ENCODE peak calls at places on chromosomes 1 and 21, in four cellular contexts. B is astrocyte of the cerebellum; J is uterus; H is naive thymus-derived CD4-positive, alpha-beta T cell. M is an unnamed sample.

GRCh38 chr1:147109041-147109440 is 63.2 kb downstream of the PRKAB2 start:
- DNase-seq in B (no peak), J (no peak), H (no peak), M (no peak)

GRCh38 chr1:58618303-58618702 is 41.3 kb upstream of the TACSTD2 start:
- DNase-seq in B (peak; percentile 45), J (no peak), H (no peak), M (peak; percentile 89)

GRCh38 chr1:67893126-67893495 is 59.8 kb upstream of the GNG12 start:
- DNase-seq in B (no peak), J (no peak), H (no peak), M (no peak)

GRCh38 chr1:226687476-226687875 is 51.6 kb downstream of the ITPKB start:
- DNase-seq in B (no peak), J (no peak), H (peak; percentile 41), M (no peak)

GRCh38 chr1:91166106-91166712 is 144.4 kb upstream of the ZNF644 start:
- DNase-seq in B (peak; percentile 20), J (peak; percentile 35), H (no peak), M (no peak)

GRCh38 chr1:37765937-37766664 is 1.2 kb upstream of the EPHA10 start:
- DNase-seq in B (no peak), J (no peak), H (no peak), M (no peak)

GRCh38 chr21:31180256-31181088 is 142.2 kb upstream of the KRTAP19-8 start:
- DNase-seq in B (peak; percentile 44), J (no peak), H (no peak), M (no peak)

GRCh38 chr1:10117865-10118264 is 85.1 kb downstream of the UBE4B start:
- DNase-seq in B (no peak), J (no peak), H (no peak), M (no peak)

GRCh38 chr1:15948091-15948591 is 27.8 kb downstream of the ZBTB17 start:
- DNase-seq in B (no peak), J (peak; percentile 20), H (no peak), M (no peak)

GRCh38 chr1:97093742-97094141 is 372.2 kb downstream of the PTBP2 start:
- DNase-seq in B (no peak), J (no peak), H (no peak), M (peak; percentile 47)

GRCh38 chr1:56589369-56589768 is 10.0 kb upstream of the PLPP3 start:
- DNase-seq in B (no peak), J (no peak), H (no peak), M (no peak)

GRCh38 chr1:63984257-63984626 is 210.4 kb downstream of the ROR1 start:
- DNase-seq in B (peak; percentile 83), J (no peak), H (no peak), M (no peak)

GRCh38 chr1:149986486-149987296 is 23.8 kb downstream of the OTUD7B start:
- DNase-seq in B (peak; percentile 91), J (no peak), H (no peak), M (peak; percentile 64)

GRCh38 chr1:162703708-162704107 is 71.4 kb downstream of the DDR2 start:
- DNase-seq in B (no peak), J (peak; percentile 47), H (no peak), M (peak; percentile 79)

GRCh38 chr1:184287001-184287400 is 99.8 kb upstream of the C1orf21 start:
- DNase-seq in B (no peak), J (no peak), H (no peak), M (no peak)

GRCh38 chr1:40849801-40850592 is 12.2 kb downstream of the CITED4 start:
- DNase-seq in B (peak; percentile 27), J (peak; percentile 69), H (peak; percentile 64), M (no peak)

GRCh38 chr1:209653915-209654351 is 1.7 kb upstream of the LAMB3 start:
- DNase-seq in B (no peak), J (no peak), H (no peak), M (no peak)

GRCh38 chr21:46157987-46158451 is 2.6 kb upstream of the FTCD start:
- DNase-seq in B (no peak), J (no peak), H (no peak), M (no peak)

GRCh38 chr1:115807723-115808122 is 33.2 kb downstream of the NHLH2 start:
- DNase-seq in B (peak; percentile 59), J (no peak), H (peak; percentile 8), M (peak; percentile 36)

GRCh38 chr1:49323925-49324540 is 547.3 kb upstream of the BEND5 start:
- DNase-seq in B (no peak), J (no peak), H (no peak), M (no peak)

GRCh38 chr1:2229032-2229920 is 1.2 kb downstream of the SKI start:
- DNase-seq in B (no peak), J (peak; percentile 76), H (peak; percentile 39), M (no peak)

GRCh38 chr1:234303231-234303630 is 70.0 kb upstream of the COA6 start:
- DNase-seq in B (no peak), J (no peak), H (no peak), M (no peak)

GRCh38 chr1:226210571-226211176 is 12.8 kb upstream of the MIXL1 start:
- DNase-seq in B (no peak), J (no peak), H (no peak), M (no peak)

GRCh38 chr1:230368363-230368762 is 57.8 kb downstream of the PGBD5 start:
- DNase-seq in B (no peak), J (no peak), H (no peak), M (peak; percentile 36)

GRCh38 chr1:211951856-211952255 is 83.5 kb downstream of the INTS7 start:
- DNase-seq in B (peak; percentile 33), J (no peak), H (no peak), M (peak; percentile 30)

GRCh38 chr1:216532399-216532798 is 109.2 kb upstream of the USH2A start:
- DNase-seq in B (no peak), J (no peak), H (no peak), M (no peak)

GRCh38 chr1:203906932-203907331 is 45.5 kb downstream of the SNRPE start:
- DNase-seq in B (peak; percentile 80), J (no peak), H (no peak), M (peak; percentile 70)

GRCh38 chr1:160797861-160798273 is 1.9 kb downstream of the LY9 start:
- DNase-seq in B (no peak), J (no peak), H (peak; percentile 75), M (no peak)

GRCh38 chr1:27634982-27635362 is at the start of gene FGR:
- DNase-seq in B (no peak), J (no peak), H (no peak), M (no peak)

GRCh38 chr1:27536767-27537166 is 46.8 kb upstream of the WASF2 start:
- DNase-seq in B (peak; percentile 84), J (peak; percentile 83), H (no peak), M (no peak)

GRCh38 chr1:50110084-50110615 is 1.4 kb downstream of the ELAVL4 start:
- DNase-seq in B (no peak), J (no peak), H (no peak), M (no peak)

DNA sequence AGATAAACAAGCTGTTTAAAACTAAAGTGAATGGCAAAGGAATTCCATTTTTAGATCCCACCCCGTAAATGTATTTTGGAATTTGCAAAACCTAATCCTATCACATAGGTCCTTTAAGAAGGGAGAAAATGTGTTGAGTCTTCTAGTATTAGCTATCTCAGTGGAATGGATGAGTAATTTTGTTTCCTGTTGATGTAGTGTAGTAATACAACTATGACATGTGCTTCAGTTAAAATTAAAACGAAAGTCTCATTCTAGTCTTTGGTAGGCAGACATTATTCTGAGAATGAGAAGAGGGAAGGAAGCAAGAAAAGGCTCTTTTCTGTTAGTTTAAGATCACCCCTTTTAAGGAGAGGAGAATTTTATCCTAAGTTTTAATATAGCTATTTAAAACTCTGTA is 265.9 kb upstream of the C1orf105 start:
- DNase-seq in B (no peak), J (no peak), H (no peak), M (no peak)
- H3K4me3 ChIP-seq in B (no peak overlapping the region), J (no peak overlapping the region), H (no peak overlapping the region), M (no peak overlapping the region)

DNA sequence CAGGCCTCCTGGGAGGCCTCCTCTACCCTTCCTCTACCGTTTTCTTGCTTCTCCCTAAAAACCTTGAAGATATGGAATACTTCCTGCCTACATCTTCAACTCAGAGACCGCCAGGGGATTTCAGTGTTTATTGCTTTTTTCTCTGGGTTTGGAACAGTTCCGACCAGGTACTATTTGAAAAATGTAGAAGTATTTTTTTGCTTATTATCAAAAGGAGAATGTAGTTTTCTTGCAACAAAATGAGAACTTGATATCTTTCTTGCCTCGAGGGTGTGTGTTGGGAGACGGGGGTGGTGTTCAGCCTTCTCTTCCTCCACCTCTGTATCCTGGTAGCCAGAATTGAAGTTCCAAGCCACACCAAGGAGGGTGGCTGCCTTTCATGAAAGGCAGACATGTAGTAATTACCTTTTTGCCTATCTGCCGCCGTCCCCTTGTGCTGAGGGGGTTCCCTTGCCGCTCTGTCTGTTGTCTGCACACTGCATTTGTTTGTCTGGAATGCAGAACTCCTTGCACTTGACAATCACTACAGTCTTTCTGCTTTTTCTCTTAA is 212.1 kb downstream of the PBX1 start:
- DNase-seq in B (no peak), J (no peak), H (no peak), M (no peak)
- H3K4me3 ChIP-seq in B (no peak overlapping the region), J (no peak overlapping the region), H (no peak overlapping the region), M (no peak overlapping the region)

DNA sequence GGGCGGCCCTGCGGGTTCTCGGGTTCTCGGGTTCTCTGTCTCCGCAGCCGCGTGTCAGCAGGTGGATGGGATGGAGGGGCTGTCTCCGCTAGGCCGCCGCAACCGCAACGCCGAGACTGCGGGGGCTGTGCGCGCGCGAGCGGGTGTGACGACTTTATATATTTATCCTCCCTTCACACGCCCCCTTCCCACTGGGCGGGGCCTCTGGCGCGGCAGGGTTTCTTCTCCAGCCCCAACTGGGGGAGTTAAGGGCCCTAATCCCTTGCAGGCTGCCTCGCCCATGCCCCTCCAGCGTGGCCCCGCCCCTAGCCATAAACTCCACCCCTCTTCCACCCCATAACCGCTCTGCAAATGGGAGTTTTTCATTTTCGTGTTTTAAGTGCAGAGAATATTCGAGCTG is 3.4 kb downstream of the IGSF21 start:
- DNase-seq in B (no peak), J (no peak), H (no peak), M (no peak)
- H3K4me3 ChIP-seq in B (no peak overlapping the region), J (no peak overlapping the region), H (no peak overlapping the region), M (no peak overlapping the region)

GRCh38 chr1:193183019-193183643 is 3.3 kb downstream of the B3GALT2 start:
- DNase-seq in B (peak; percentile 50), J (no peak), H (peak; percentile 21), M (no peak)

GRCh38 chr1:193185206-193185605 is 1.2 kb downstream of the B3GALT2 start:
- DNase-seq in B (no peak), J (no peak), H (no peak), M (no peak)

GRCh38 chr1:193185861-193186714 is at the start of gene B3GALT2:
- DNase-seq in B (no peak), J (no peak), H (no peak), M (no peak)

GRCh38 chr1:193187114-193187513 is 701 bp upstream of the B3GALT2 start:
- DNase-seq in B (no peak), J (no peak), H (no peak), M (no peak)

DNA sequence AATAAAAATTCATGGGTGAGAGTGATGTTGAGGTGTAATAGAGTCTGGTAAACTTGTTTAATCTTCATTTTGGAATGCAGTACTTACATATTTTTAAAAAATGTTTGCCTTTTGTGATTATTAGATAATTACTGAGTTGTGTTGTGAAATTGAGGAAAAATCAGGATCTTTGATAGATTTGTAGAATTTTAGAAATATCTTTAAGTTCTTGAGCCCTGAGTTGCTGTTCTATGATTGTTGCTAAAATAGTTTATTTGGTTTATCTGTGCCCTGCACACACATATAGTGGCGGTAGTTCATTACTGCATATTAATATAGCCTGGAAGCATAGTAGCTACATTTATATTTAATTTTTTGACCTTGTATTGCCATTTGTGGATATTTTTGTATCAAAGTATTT is 1.6 kb downstream of the B3GALT2 start:
- DNase-seq in B (no peak), J (no peak), H (no peak), M (no peak)
- H3K4me3 ChIP-seq in B (no peak overlapping the region), J (no peak overlapping the region), H (no peak overlapping the region), M (peak overlapping the region; percentile 33)

M was measured in skeletal muscle cell.